ENCODE peak calls at places on chromosomes 6 and 20, in four cellular contexts. One of them, this sample, is unnamed.

GRCh38 chr6:105883966-105884365 is 202.2 kb upstream of the PRDM1 start:
- DNase-seq in cardiac muscle cell: no peak
- DNase-seq in OCI-LY7: peak; percentile 59
- DNase-seq in ascending aorta: no peak
- DNase-seq in this sample: no peak

GRCh38 chr6:169087436-169088046 is 166.1 kb downstream of the THBS2 start:
- DNase-seq in cardiac muscle cell: peak; percentile 77
- DNase-seq in OCI-LY7: no peak
- DNase-seq in ascending aorta: no peak
- DNase-seq in this sample: no peak

GRCh38 chr6:151842816-151843215 is 35.3 kb downstream of the ESR1 start:
- DNase-seq in ascending aorta: no peak
- DNase-seq in cardiac muscle cell: no peak
- DNase-seq in OCI-LY7: no peak
- DNase-seq in this sample: no peak

GRCh38 chr20:41373851-41374567 is 7.4 kb upstream of the EMILIN3 start:
- DNase-seq in cardiac muscle cell: no peak
- DNase-seq in OCI-LY7: no peak
- DNase-seq in ascending aorta: no peak
- DNase-seq in this sample: no peak

GRCh38 chr6:136037885-136038460 is 186.5 kb downstream of the PDE7B start:
- DNase-seq in ascending aorta: peak; percentile 63
- DNase-seq in cardiac muscle cell: peak; percentile 76
- DNase-seq in OCI-LY7: no peak
- DNase-seq in this sample: no peak

GRCh38 chr20:3162080-3162611 is 2.5 kb upstream of the FASTKD5 start:
- DNase-seq in OCI-LY7: no peak
- DNase-seq in ascending aorta: no peak
- DNase-seq in cardiac muscle cell: no peak
- DNase-seq in this sample: no peak

GRCh38 chr6:34536251-34536958 is 19.7 kb downstream of the SPDEF start:
- DNase-seq in cardiac muscle cell: no peak
- DNase-seq in ascending aorta: no peak
- DNase-seq in OCI-LY7: no peak
- DNase-seq in this sample: no peak

GRCh38 chr6:143973097-143973979 is 34.7 kb downstream of the PLAGL1 start:
- DNase-seq in cardiac muscle cell: no peak
- DNase-seq in OCI-LY7: no peak
- DNase-seq in ascending aorta: no peak
- DNase-seq in this sample: no peak

GRCh38 chr20:51258582-51259175 is 235.8 kb upstream of the KCNG1 start:
- DNase-seq in ascending aorta: no peak
- DNase-seq in OCI-LY7: no peak
- DNase-seq in cardiac muscle cell: peak; percentile 18
- DNase-seq in this sample: no peak

GRCh38 chr6:127897437-127897836 is 3.4 kb downstream of the THEMIS start:
- DNase-seq in ascending aorta: no peak
- DNase-seq in OCI-LY7: no peak
- DNase-seq in cardiac muscle cell: no peak
- DNase-seq in this sample: no peak

GRCh38 chr6:64103480-64103879 is 467.9 kb downstream of the PHF3 start:
- DNase-seq in OCI-LY7: no peak
- DNase-seq in ascending aorta: no peak
- DNase-seq in cardiac muscle cell: no peak
- DNase-seq in this sample: no peak

GRCh38 chr20:62046431-62046830 is 19.2 kb downstream of the TAF4 start:
- DNase-seq in OCI-LY7: no peak
- DNase-seq in ascending aorta: no peak
- DNase-seq in cardiac muscle cell: no peak
- DNase-seq in this sample: no peak

GRCh38 chr6:118895241-118895561 is 1.2 kb downstream of the ASF1A start:
- DNase-seq in cardiac muscle cell: no peak
- DNase-seq in OCI-LY7: no peak
- DNase-seq in ascending aorta: no peak
- DNase-seq in this sample: no peak

GRCh38 chr6:66628917-66629316 is 921.9 kb upstream of the EYS start:
- DNase-seq in cardiac muscle cell: peak; percentile 54
- DNase-seq in ascending aorta: no peak
- DNase-seq in OCI-LY7: no peak
- DNase-seq in this sample: no peak

GRCh38 chr6:57248311-57248895 is 26.3 kb upstream of the RAB23 start:
- DNase-seq in ascending aorta: no peak
- DNase-seq in cardiac muscle cell: no peak
- DNase-seq in OCI-LY7: no peak
- DNase-seq in this sample: no peak

GRCh38 chr20:35626386-35627001 is 10.9 kb downstream of the SPAG4 start:
- DNase-seq in cardiac muscle cell: no peak
- DNase-seq in ascending aorta: no peak
- DNase-seq in OCI-LY7: no peak
- DNase-seq in this sample: no peak
- H3K4me3 ChIP-seq in cardiac muscle cell: no peak overlapping the region
- H3K4me3 ChIP-seq in ascending aorta: no peak overlapping the region
- H3K4me3 ChIP-seq in OCI-LY7: no peak overlapping the region
- H3K4me3 ChIP-seq in this sample: no peak overlapping the region

DNA sequence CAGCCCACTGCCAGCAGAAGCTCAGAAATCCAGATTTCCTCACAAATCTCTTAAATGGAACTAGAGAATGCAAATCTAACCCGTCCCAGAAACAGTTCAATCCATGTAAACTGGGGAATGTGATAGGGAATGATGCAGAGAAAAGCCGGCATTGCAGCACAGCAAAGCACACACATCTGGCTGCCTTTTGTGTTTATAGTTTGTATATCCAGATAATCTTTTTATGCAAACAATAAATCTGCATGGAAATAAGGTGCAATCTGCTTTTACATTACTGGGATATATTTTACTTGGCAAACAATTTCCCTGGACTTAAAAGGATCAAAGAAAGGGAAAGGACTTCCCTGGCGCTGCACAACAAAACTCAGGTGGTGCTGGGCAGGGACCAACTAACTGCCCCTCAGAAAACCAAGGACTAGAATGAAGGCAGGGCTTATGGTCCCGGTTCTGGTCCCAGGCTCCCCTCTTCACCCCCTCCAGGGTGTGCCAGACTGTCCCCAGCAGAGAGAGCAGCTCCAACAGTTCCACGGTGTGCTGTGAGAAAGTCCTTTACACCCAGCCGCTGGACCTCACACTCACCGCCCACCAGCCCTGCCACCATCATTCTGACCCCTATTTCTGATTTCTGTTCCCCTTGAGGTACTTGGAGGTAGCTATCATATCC is 2.7 kb downstream of the PXDC1 start:
- DNase-seq in OCI-LY7: no peak
- DNase-seq in cardiac muscle cell: no peak
- DNase-seq in ascending aorta: no peak
- DNase-seq in this sample: no peak
- H3K4me1 ChIP-seq in OCI-LY7: no peaks in the 10 kb centered on the region
- H3K4me1 ChIP-seq in cardiac muscle cell: peaks cover 9% of the 10 kb centered on the region
- H3K4me1 ChIP-seq in ascending aorta: peaks cover 13% of the 10 kb centered on the region
- H3K4me1 ChIP-seq in this sample: peaks cover 61% of the 10 kb centered on the region

DNA sequence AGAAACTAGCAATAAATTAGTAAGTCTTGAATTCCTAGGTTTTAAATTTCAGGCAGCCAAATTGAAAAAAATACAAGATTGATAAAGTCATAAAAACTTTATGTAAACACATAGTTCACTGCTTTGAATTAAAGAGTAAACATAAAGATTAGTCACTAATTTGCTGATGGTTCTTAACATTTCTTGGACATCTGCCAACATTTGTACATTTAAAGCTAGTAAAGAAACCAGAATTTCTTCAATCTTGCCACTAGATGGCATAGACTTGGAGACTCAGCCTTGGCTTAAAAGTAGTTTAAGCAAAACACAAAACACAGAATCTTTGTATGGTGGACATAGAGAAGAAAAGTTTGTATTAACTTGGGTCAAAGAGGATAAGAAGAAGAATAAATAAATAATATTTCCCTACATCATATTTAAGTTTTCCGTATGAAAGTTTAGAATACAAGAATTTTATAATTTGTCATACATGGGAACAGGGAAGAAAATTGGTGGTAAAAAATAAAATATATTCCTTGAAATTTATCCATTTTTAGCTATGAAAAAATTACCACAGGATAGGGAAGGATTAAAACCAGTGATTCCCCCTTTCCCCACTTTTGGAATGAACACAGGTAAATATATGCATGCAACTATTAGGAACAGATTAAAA is 41.7 kb upstream of the FAM135A start:
- DNase-seq in cardiac muscle cell: peak; percentile 80
- DNase-seq in OCI-LY7: peak; percentile 68
- DNase-seq in ascending aorta: no peak
- DNase-seq in this sample: no peak
- TF ChIP-seq CTCF in cardiac muscle cell: peak; percentile 76
- TF ChIP-seq CTCF in OCI-LY7: peak; percentile 92
- TF ChIP-seq CTCF in ascending aorta: no peak
- TF ChIP-seq CTCF in this sample: no peak

GRCh38 chr6:31660998-31661866 is 654 bp upstream of the C6orf47 start:
- DNase-seq in cardiac muscle cell: peak; percentile 70
- DNase-seq in ascending aorta: no peak
- DNase-seq in OCI-LY7: no peak
- DNase-seq in this sample: no peak
- H3K4me3 ChIP-seq in cardiac muscle cell: peak overlapping the region; percentile 79
- H3K4me3 ChIP-seq in ascending aorta: peak overlapping the region; percentile 77
- H3K4me3 ChIP-seq in OCI-LY7: peak overlapping the region; percentile 75
- H3K4me3 ChIP-seq in this sample: peak overlapping the region; percentile 82

GRCh38 chr6:122407712-122408111 is 8.3 kb downstream of the HSF2 start:
- DNase-seq in cardiac muscle cell: no peak
- DNase-seq in OCI-LY7: no peak
- DNase-seq in ascending aorta: no peak
- DNase-seq in this sample: no peak

GRCh38 chr6:122408240-122408639 is 8.8 kb downstream of the HSF2 start:
- DNase-seq in OCI-LY7: no peak
- DNase-seq in cardiac muscle cell: no peak
- DNase-seq in ascending aorta: no peak
- DNase-seq in this sample: no peak

GRCh38 chr6:122405417-122405816 is 6.0 kb downstream of the HSF2 start:
- DNase-seq in OCI-LY7: no peak
- DNase-seq in cardiac muscle cell: peak; percentile 9
- DNase-seq in ascending aorta: no peak
- DNase-seq in this sample: no peak

GRCh38 chr6:122408697-122409458 is 9.4 kb downstream of the HSF2 start:
- DNase-seq in OCI-LY7: no peak
- DNase-seq in ascending aorta: no peak
- DNase-seq in cardiac muscle cell: no peak
- DNase-seq in this sample: no peak

DNA sequence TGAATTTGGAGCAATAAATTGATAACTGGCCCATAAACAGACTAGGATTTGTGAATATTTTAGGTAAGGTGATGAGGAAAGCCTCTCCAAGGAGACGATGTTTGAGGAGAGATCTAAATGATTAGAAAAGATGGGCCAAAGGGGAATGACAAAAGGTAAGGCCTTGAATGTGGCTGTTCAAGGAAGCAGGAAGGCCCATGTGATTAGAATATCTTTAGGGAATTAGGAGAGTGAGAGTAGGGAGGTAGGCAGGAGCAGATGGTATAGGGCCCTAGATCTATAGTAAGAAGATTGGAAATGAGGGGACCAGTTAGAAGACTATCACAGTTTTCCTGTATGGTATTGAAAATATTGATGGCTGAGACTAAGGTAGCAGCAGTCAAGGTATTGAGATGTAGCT is 6.7 kb downstream of the HSF2 start:
- DNase-seq in OCI-LY7: no peak
- DNase-seq in cardiac muscle cell: no peak
- DNase-seq in ascending aorta: no peak
- DNase-seq in this sample: no peak
- H3K4me1 ChIP-seq in OCI-LY7: peaks cover 7% of the 10 kb centered on the region
- H3K4me1 ChIP-seq in cardiac muscle cell: peaks cover 26% of the 10 kb centered on the region
- H3K4me1 ChIP-seq in ascending aorta: no peaks in the 10 kb centered on the region
- H3K4me1 ChIP-seq in this sample: peaks cover 70% of the 10 kb centered on the region

GRCh38 chr6:299050-299980 is 7.0 kb downstream of the DUSP22 start:
- DNase-seq in ascending aorta: peak; percentile 54
- DNase-seq in cardiac muscle cell: no peak
- DNase-seq in OCI-LY7: no peak
- DNase-seq in this sample: no peak

GRCh38 chr6:298233-299049 is 6.2 kb downstream of the DUSP22 start:
- DNase-seq in cardiac muscle cell: no peak
- DNase-seq in OCI-LY7: peak; percentile 54
- DNase-seq in ascending aorta: peak; percentile 72
- DNase-seq in this sample: no peak

GRCh38 chr6:297571-298232 is 5.4 kb downstream of the DUSP22 start:
- DNase-seq in OCI-LY7: peak; percentile 42
- DNase-seq in ascending aorta: no peak
- DNase-seq in cardiac muscle cell: no peak
- DNase-seq in this sample: no peak

GRCh38 chr6:294656-295565 is 2.6 kb downstream of the DUSP22 start:
- DNase-seq in ascending aorta: no peak
- DNase-seq in OCI-LY7: no peak
- DNase-seq in cardiac muscle cell: no peak
- DNase-seq in this sample: no peak

GRCh38 chr6:296151-297122 is 4.2 kb downstream of the DUSP22 start:
- DNase-seq in cardiac muscle cell: peak; percentile 15
- DNase-seq in ascending aorta: no peak
- DNase-seq in OCI-LY7: peak; percentile 57
- DNase-seq in this sample: no peak
- TF ChIP-seq CTCF in cardiac muscle cell: no peak
- TF ChIP-seq CTCF in ascending aorta: no peak
- TF ChIP-seq CTCF in OCI-LY7: peak; percentile 66
- TF ChIP-seq CTCF in this sample: no peak